ENCODE peak calls at places on chromosomes 2 and 18, in nine cellular contexts. J is ovary, R is PC-9, H is prostate gland, O is SJCRH30, L is stomach, E is GM23248, W is fibroblast of lung, P is neuronal stem cell. U is an unnamed sample. For H3K4me1, the result is how much of the 10 kb centered on the place peaks cover.

GRCh38 chr2:201630577-201630976 is 12.7 kb downstream of the TMEM237 start:
- DNase-seq in J (no peak), R (no peak), H (no peak), O (no peak), L (no peak), E (no peak), W (no peak), P (no peak), U (no peak)

GRCh38 chr2:233234996-233235395 is 16.5 kb upstream of the ATG16L1 start:
- DNase-seq in J (no peak), R (no peak), H (no peak), O (no peak), L (no peak), E (no peak), W (no peak), P (no peak), U (no peak)

GRCh38 chr18:7467708-7468466 is 99.2 kb upstream of the PTPRM start:
- DNase-seq in J (no peak), R (peak), H (no peak), O (peak), L (no peak), E (peak), W (peak), P (no peak), U (no peak)

GRCh38 chr2:96949153-96949520 is 37.2 kb downstream of the FAM178B start:
- DNase-seq in J (no peak), R (no peak), H (no peak), O (no peak), L (no peak), E (no peak), W (no peak), P (no peak), U (no peak)

GRCh38 chr2:130920417-130921030 is 83.8 kb downstream of the ARHGEF4 start:
- DNase-seq in J (no peak), R (peak), H (peak), O (peak), L (peak), E (peak), W (peak), P (peak), U (no peak)

GRCh38 chr18:23238651-23239349 is 103.5 kb downstream of the CABLES1 start:
- DNase-seq in J (no peak), R (no peak), H (no peak), O (peak), L (no peak), E (peak), W (peak), P (no peak), U (no peak)

GRCh38 chr2:120858361-120858760 is 122.7 kb downstream of the GLI2 start:
- DNase-seq in J (no peak), R (no peak), H (no peak), O (no peak), L (no peak), E (peak), W (no peak), P (no peak), U (peak)

GRCh38 chr2:68715353-68716041 is 19.1 kb upstream of the ARHGAP25 start:
- DNase-seq in J (peak), R (peak), H (peak), O (peak), L (peak), E (peak), W (peak), P (peak), U (no peak)

GRCh38 chr2:142897807-142898206 is 20.3 kb downstream of the KYNU start:
- DNase-seq in J (no peak), R (no peak), H (no peak), O (peak), L (no peak), E (no peak), W (no peak), P (no peak), U (no peak)

GRCh38 chr2:152548996-152549395 is 168.3 kb downstream of the PRPF40A start:
- DNase-seq in J (no peak), R (no peak), H (no peak), O (no peak), L (no peak), E (peak), W (peak), P (no peak), U (no peak)

GRCh38 chr18:7532942-7533341 is 34.2 kb upstream of the PTPRM start:
- DNase-seq in J (no peak), R (no peak), H (no peak), O (no peak), L (no peak), E (no peak), W (no peak), P (no peak), U (no peak)

GRCh38 chr2:106124126-106124756 is 69.9 kb downstream of the UXS1 start:
- DNase-seq in J (no peak), R (no peak), H (no peak), O (no peak), L (no peak), E (no peak), W (no peak), P (no peak), U (no peak)

GRCh38 chr2:241551599-241551997 is 6.9 kb upstream of the BOK start:
- DNase-seq in J (no peak), R (no peak), H (no peak), O (no peak), L (no peak), E (no peak), W (no peak), P (no peak), U (no peak)
- H3K4me3 ChIP-seq in J (no peak), R (no peak), H (no peak), O (no peak), L (no peak), E (no peak), W (no peak), P (no peak), U (no peak)

GRCh38 chr2:208935531-208935930 is 488.3 kb upstream of the MAP2 start:
- DNase-seq in J (no peak), R (no peak), H (no peak), O (no peak), L (no peak), E (no peak), W (no peak), P (no peak), U (no peak)

GRCh38 chr2:208939852-208940251 is 484.0 kb upstream of the MAP2 start:
- DNase-seq in J (no peak), R (no peak), H (no peak), O (no peak), L (no peak), E (no peak), W (no peak), P (no peak), U (no peak)

GRCh38 chr2:208937521-208937920 is 486.3 kb upstream of the MAP2 start:
- DNase-seq in J (no peak), R (no peak), H (no peak), O (no peak), L (no peak), E (no peak), W (no peak), P (no peak), U (no peak)
- H3K4me1 ChIP-seq in J (under half), R (under half), H (under half), O (under half), L (under half), E (under half), W (under half), P (under half), U (under half)

DNA sequence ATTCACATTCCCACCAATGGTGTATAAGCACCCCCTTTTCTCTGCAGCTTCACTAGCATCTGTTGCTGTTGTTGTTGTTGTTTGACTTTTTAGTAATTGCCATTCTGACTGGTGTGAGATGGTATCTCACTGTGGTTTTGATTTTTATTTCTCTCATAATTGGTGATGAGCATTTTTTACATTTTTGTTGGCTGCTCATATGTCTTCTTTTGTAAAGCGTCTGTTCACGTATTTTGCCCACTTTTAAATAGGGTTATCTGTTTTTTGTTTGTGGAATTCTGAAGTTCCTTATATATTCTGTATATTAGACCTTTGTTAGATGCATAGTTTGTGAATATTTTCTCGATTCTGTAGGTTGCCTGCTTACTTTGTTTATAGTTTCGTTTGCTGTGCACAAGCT is 278.4 kb upstream of the TNP1 start:
- DNase-seq in J (no peak), R (no peak), H (no peak), O (no peak), L (no peak), E (no peak), W (no peak), P (no peak), U (no peak)
- H3K4me3 ChIP-seq in J (no peak), R (no peak), H (no peak), O (no peak), L (no peak), E (no peak), W (no peak), P (no peak), U (no peak)

GRCh38 chr2:202671317-202672035 is 36.7 kb downstream of the FAM117B start:
- DNase-seq in J (no peak), R (no peak), H (no peak), O (no peak), L (no peak), E (no peak), W (peak), P (no peak), U (no peak)
- H3K4me1 ChIP-seq in J (under half), R (under half), H (under half), O (under half), L (under half), E (under half), W (under half), P (under half), U (under half)

GRCh38 chr2:7878786-7879515 is 802.9 kb upstream of the ID2 start:
- DNase-seq in J (no peak), R (no peak), H (no peak), O (no peak), L (no peak), E (no peak), W (no peak), P (no peak), U (no peak)

GRCh38 chr2:7880561-7880960 is 801.3 kb upstream of the ID2 start:
- DNase-seq in J (no peak), R (no peak), H (no peak), O (no peak), L (no peak), E (peak), W (peak), P (no peak), U (no peak)

GRCh38 chr2:7881038-7881437 is 800.8 kb upstream of the ID2 start:
- DNase-seq in J (no peak), R (no peak), H (no peak), O (no peak), L (no peak), E (peak), W (peak), P (no peak), U (no peak)

GRCh38 chr2:7881456-7881855 is 800.4 kb upstream of the ID2 start:
- DNase-seq in J (no peak), R (no peak), H (no peak), O (peak), L (no peak), E (no peak), W (no peak), P (no peak), U (no peak)

DNA sequence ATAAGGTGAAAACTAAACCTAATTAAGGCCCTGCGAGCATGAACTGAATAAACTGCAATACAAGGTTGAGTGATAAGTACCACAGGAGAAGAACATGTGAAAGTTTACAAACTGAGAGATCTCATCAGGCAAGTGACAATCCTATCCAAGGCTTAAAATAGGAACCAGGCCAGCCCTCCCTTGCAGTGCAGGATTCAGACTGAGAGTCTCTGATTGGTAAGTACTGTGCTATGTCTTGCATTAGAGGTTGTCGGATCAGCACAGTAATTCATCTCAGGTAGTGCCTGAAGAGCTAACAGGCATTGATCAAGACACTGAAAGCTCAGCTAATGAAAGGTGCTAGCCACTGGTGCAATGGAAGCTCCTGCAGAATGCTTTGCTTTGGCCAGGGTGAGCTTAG is 801.7 kb upstream of the ID2 start:
- DNase-seq in J (no peak), R (no peak), H (no peak), O (no peak), L (no peak), E (no peak), W (no peak), P (no peak), U (no peak)
- H3K4me3 ChIP-seq in J (no peak), R (no peak), H (no peak), O (no peak), L (no peak), E (no peak), W (no peak), P (no peak), U (no peak)

DNA sequence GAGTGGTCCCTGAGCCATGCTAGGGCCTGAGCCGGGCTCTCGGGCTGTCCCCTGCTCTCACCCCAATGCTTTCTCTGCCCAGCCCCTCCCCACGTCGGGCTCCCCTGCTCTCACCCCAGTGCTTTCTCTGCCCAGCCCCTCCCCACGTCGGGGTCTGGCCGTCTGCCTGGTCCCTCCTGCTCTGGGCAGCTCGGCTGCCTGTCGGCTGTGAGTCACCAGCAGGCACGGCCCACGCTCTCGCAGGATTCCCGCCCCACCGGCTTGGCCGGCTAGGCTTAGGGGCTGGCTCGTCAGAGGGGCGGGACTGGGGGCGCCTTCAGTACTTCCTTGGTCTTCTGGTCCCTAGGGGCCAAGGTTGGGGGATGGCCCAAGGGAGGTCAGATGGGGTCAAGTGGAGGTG is 3.3 kb downstream of the BOK start:
- DNase-seq in J (peak), R (peak), H (peak), O (peak), L (peak), E (peak), W (peak), P (no peak), U (peak)
- H3K4me1 ChIP-seq in J (under half), R (under half), H (under half), O (under half), L (half or more), E (under half), W (under half), P (under half), U (half or more)

GRCh38 chr2:98637401-98638144 is 29.2 kb downstream of the UNC50 start:
- DNase-seq in J (no peak), R (no peak), H (no peak), O (no peak), L (no peak), E (no peak), W (no peak), P (no peak), U (no peak)
- H3K4me3 ChIP-seq in J (no peak), R (no peak), H (no peak), O (no peak), L (no peak), E (no peak), W (no peak), P (no peak), U (no peak)

DNA sequence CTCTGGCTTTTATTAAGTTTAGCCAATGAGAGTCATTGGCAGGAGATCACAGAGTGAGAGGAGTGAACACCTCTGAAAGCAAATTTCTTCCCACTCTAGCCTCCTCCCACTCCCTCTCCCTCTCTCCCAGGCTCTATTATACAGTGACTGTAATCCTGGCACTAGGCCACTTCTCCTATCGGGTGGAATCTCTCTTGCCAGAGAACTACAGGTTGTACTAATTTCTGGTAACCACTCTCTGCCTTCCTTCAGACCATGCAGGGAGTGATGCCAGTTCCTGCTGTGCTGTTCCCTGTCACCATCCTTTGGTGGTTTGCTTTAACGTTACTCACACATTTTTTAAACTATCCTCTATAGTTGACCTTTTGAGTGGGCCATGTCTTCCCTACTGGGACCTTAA is 217.2 kb downstream of the MREG start:
- DNase-seq in J (no peak), R (peak), H (no peak), O (no peak), L (peak), E (peak), W (peak), P (no peak), U (no peak)
- H3K4me1 ChIP-seq in J (under half), R (under half), H (under half), O (under half), L (under half), E (half or more), W (under half), P (under half), U (under half)

DNA sequence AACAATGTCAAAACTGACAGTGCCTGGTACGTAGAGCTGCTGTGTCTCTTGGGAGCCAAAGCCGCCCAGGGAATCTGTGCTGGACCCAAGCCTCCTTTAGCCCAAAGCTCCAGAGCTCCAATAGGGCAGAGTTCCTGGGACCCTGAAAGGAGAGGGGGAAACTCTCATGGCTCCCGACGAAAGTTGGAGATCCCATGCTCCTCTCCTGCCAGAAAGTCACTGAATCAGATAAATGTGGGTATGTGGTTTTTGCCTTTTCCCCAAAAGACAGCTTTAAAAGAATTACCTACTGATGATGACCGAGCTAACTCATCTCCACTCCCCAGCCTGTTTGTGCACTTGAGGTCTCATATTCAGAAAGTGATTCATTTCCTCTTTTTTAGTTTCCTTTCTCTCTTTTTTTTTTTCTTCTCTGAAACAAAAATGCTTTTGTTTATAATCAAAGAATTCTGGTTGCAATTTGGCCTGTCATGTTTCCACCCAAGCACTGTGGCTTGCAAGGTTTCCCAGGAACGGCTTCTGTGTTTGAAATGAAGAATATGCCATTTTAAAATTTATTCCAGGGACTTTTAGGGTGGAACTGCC is 14.1 kb upstream of the PMAIP1 start:
- DNase-seq in J (no peak), R (no peak), H (no peak), O (no peak), L (no peak), E (peak), W (peak), P (no peak), U (no peak)
- H3K4me3 ChIP-seq in J (no peak), R (peak), H (no peak), O (no peak), L (no peak), E (peak), W (no peak), P (no peak), U (no peak)